ENCODE peak calls at places on chromosomes 7 and 10, in five cellular contexts. F is adrenal gland, D is spleen, X is heart left ventricle, S is body of pancreas. I is an unnamed sample. For H3K4me1, the result is how much of the 10 kb centered on the place peaks cover.

GRCh38 chr7:115356139-115356746 is 434.3 kb downstream of the MDFIC start:
- DNase-seq in X (no peak), S (no peak), F (no peak), D (no peak), I (no peak)

GRCh38 chr10:132248455-132249231 is 59.1 kb downstream of the STK32C start:
- DNase-seq in D (peak), S (peak), X (peak), F (peak), I (no peak)

GRCh38 chr10:63115732-63116383 is 17.3 kb upstream of the NRBF2 start:
- DNase-seq in S (peak), X (peak), F (peak), D (no peak), I (peak)

GRCh38 chr7:21944616-21945373 is 904 bp downstream of the CDCA7L start:
- DNase-seq in D (peak), S (peak), F (no peak), X (peak), I (peak)

GRCh38 chr10:112389147-112389822 is 15.4 kb downstream of the ACSL5 start:
- DNase-seq in S (no peak), D (no peak), F (peak), X (peak), I (no peak)

GRCh38 chr7:5620459-5620881 is 161.0 kb downstream of the RNF216 start:
- DNase-seq in X (no peak), F (no peak), S (no peak), D (no peak), I (no peak)

GRCh38 chr10:112919721-112920120 is 30.3 kb upstream of the TCF7L2 start:
- DNase-seq in D (no peak), X (no peak), F (no peak), S (no peak), I (no peak)

GRCh38 chr7:10874666-10875065 is 99.0 kb upstream of the PHF14 start:
- DNase-seq in D (no peak), F (no peak), X (no peak), S (no peak), I (no peak)

GRCh38 chr7:8215648-8216047 is 46.3 kb downstream of the ICA1 start:
- DNase-seq in X (no peak), F (no peak), D (no peak), S (no peak), I (no peak)

GRCh38 chr10:77455538-77455937 is 182.1 kb downstream of the KCNMA1 start:
- DNase-seq in D (no peak), X (no peak), S (peak), F (peak), I (no peak)

GRCh38 chr10:89478085-89478738 is 57.2 kb downstream of the SLC16A12 start:
- DNase-seq in X (no peak), S (no peak), D (no peak), F (no peak), I (no peak)

GRCh38 chr7:50650057-50650664 is 85.0 kb upstream of the DDC start:
- DNase-seq in S (no peak), D (no peak), F (no peak), X (no peak), I (no peak)

GRCh38 chr10:22606164-22606614 is 108.2 kb downstream of the PIP4K2A start:
- DNase-seq in D (peak), F (peak), S (peak), X (peak), I (no peak)

GRCh38 chr10:132294196-132294520 is 13.6 kb downstream of the STK32C start:
- DNase-seq in S (no peak), X (no peak), F (no peak), D (peak), I (peak)

GRCh38 chr7:80991654-80992053 is 72.8 kb upstream of the SEMA3C start:
- DNase-seq in F (no peak), D (no peak), S (no peak), X (no peak), I (no peak)

GRCh38 chr10:127149613-127150081 is 46.7 kb downstream of the INSYN2A start:
- DNase-seq in D (no peak), X (no peak), F (no peak), S (no peak), I (no peak)

GRCh38 chr10:100377830-100378229 is 30.8 kb downstream of the SCD start:
- DNase-seq in D (no peak), S (no peak), F (no peak), X (no peak), I (no peak)

GRCh38 chr7:155343661-155344121 is 46.0 kb downstream of the INSIG1 start:
- DNase-seq in D (no peak), F (no peak), X (no peak), S (no peak), I (no peak)

GRCh38 chr7:55135462-55135861 is 116.6 kb downstream of the EGFR start:
- DNase-seq in X (no peak), D (no peak), F (no peak), S (no peak), I (no peak)

GRCh38 chr7:55132550-55132889 is 113.7 kb downstream of the EGFR start:
- DNase-seq in F (no peak), S (no peak), D (no peak), X (no peak), I (no peak)

GRCh38 chr7:55133630-55134392 is 115.0 kb downstream of the EGFR start:
- DNase-seq in F (peak), D (no peak), S (no peak), X (peak), I (no peak)

GRCh38 chr7:55132890-55133551 is 114.2 kb downstream of the EGFR start:
- DNase-seq in X (no peak), D (no peak), S (peak), F (peak), I (no peak)

GRCh38 chr7:55134786-55135185 is 116.0 kb downstream of the EGFR start:
- DNase-seq in D (no peak), X (no peak), S (no peak), F (no peak), I (no peak)
- TF ChIP-seq CTCF in D (no peak), X (no peak), S (no peak), F (no peak), I (no peak)

GRCh38 chr10:8460626-8461025 is 406.1 kb downstream of the GATA3 start:
- DNase-seq in F (no peak), D (no peak), X (no peak), S (no peak), I (no peak)
- H3K4me1 ChIP-seq in F (under half), D (under half), X (under half), S (under half), I (under half)

GRCh38 chr7:24793982-24794648 is 36.9 kb upstream of the GSDME start:
- DNase-seq in X (no peak), F (no peak), D (no peak), S (no peak), I (no peak)
- TF ChIP-seq POLR2A in X (no peak), F (no peak), D (no peak), S (no peak), I (no peak)

DNA sequence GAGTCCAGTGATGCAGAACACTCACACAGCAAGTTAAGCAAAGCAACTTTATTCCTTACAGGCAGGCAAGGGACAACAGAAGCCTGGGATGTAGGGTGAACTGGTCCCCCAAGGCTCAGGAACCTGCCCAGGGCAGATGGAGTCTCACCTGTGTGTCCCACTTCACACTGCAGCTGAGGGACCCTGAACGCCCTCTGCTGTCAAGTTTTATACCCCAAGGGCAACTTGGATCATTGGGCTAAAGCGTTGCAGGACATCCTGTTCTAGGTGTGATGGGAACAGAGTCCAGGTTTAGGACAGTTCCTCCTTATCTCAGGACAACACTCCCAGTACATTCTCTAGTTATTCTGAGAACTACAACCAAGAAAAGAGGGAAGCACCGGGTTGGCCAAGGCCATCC is 49.5 kb upstream of the ZNF746 start:
- DNase-seq in S (no peak), X (no peak), D (no peak), F (no peak), I (no peak)
- TF ChIP-seq CTCF in S (no peak), X (no peak), D (no peak), F (no peak), I (no peak)

DNA sequence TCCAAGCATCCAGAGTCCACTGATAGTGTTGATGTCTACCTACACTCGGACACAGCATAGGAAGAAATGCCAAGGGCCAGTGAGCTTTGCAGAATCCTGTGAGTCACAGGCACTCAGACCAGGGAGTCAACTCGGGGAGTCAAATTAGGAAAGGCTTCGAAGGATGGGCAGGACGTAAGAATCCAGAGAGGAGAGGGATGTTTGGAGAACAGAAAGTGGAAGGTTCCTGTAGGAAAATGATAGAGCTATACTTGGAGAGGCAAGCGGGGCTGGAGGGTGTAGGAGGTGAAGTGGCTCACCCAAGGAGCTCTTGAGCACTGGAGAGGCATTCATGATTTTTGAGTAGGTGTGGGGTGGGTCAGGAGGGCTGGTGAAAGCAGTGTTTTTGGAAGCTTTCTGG is 3.0 kb downstream of the ZYX start:
- DNase-seq in D (no peak), F (no peak), S (no peak), X (no peak), I (no peak)
- H3K4me1 ChIP-seq in D (half or more), F (under half), S (under half), X (under half), I (under half)

GRCh38 chr7:25950488-25951413 is 201.2 kb upstream of the NFE2L3 start:
- DNase-seq in D (peak), F (peak), S (peak), X (peak), I (peak)
- TF ChIP-seq POLR2A in D (no peak), F (no peak), S (no peak), X (no peak), I (no peak)